ENCODE peak calls at places on chromosomes 6 and 20, in ten cellular contexts. M, P, E, Q, O, U, W, Y, D and S are unnamed samples.

GRCh38 chr6:169340395-169340794 is 86.7 kb upstream of the THBS2 start:
- DNase-seq in M (no peak), P (no peak), E (no peak), Q (no peak), O (no peak), U (no peak), W (no peak), Y (no peak), D (no peak), S (no peak)

GRCh38 chr6:144689503-144690040 is 404.4 kb downstream of the UTRN start:
- DNase-seq in M (no peak), P (no peak), E (no peak), Q (no peak), O (no peak), U (no peak), W (no peak), Y (no peak), D (no peak), S (no peak)

GRCh38 chr6:148711833-148712653 is 34.8 kb upstream of the UST start:
- DNase-seq in M (no peak), P (no peak), E (no peak), Q (no peak), O (no peak), U (no peak), W (peak; percentile 30), Y (no peak), D (no peak), S (no peak)

GRCh38 chr6:131894735-131895424 is 56.3 kb downstream of the CCN2 start:
- DNase-seq in M (no peak), P (no peak), E (no peak), Q (no peak), O (no peak), U (no peak), W (no peak), Y (no peak), D (no peak), S (no peak)

GRCh38 chr6:139965393-139965792 is 590.9 kb upstream of the CITED2 start:
- DNase-seq in M (no peak), P (no peak), E (no peak), Q (no peak), O (no peak), U (peak; percentile 72), W (no peak), Y (no peak), D (no peak), S (no peak)

GRCh38 chr20:60334936-60335335 is 376.7 kb downstream of the CDH26 start:
- DNase-seq in M (no peak), P (no peak), E (no peak), Q (no peak), O (no peak), U (no peak), W (no peak), Y (no peak), D (no peak), S (no peak)

GRCh38 chr6:31736768-31737314 is 511 bp upstream of the CLIC1 start:
- DNase-seq in M (no peak), P (no peak), E (no peak), Q (no peak), O (no peak), U (no peak), W (no peak), Y (no peak), D (no peak), S (no peak)

GRCh38 chr6:149342525-149342924 is 25.0 kb downstream of the TAB2 start:
- DNase-seq in M (no peak), P (no peak), E (no peak), Q (no peak), O (no peak), U (no peak), W (no peak), Y (no peak), D (no peak), S (no peak)

GRCh38 chr6:14766595-14766994 is 479.3 kb upstream of the JARID2 start:
- DNase-seq in M (no peak), P (no peak), E (no peak), Q (no peak), O (no peak), U (no peak), W (no peak), Y (no peak), D (no peak), S (no peak)

GRCh38 chr6:152916035-152916434 is 66.8 kb downstream of the FBXO5 start:
- DNase-seq in M (no peak), P (no peak), E (no peak), Q (no peak), O (no peak), U (no peak), W (no peak), Y (no peak), D (no peak), S (no peak)

GRCh38 chr20:1528811-1529210 is 28.7 kb downstream of the SIRPD start:
- DNase-seq in M (no peak), P (no peak), E (no peak), Q (no peak), O (no peak), U (no peak), W (peak; percentile 16), Y (no peak), D (no peak), S (no peak)
- TF ChIP-seq CTCF in M (no peak), P (no peak), E (no peak), Q (no peak), O (no peak), U (no peak), W (no peak), Y (no peak), D (no peak), S (no peak)

DNA sequence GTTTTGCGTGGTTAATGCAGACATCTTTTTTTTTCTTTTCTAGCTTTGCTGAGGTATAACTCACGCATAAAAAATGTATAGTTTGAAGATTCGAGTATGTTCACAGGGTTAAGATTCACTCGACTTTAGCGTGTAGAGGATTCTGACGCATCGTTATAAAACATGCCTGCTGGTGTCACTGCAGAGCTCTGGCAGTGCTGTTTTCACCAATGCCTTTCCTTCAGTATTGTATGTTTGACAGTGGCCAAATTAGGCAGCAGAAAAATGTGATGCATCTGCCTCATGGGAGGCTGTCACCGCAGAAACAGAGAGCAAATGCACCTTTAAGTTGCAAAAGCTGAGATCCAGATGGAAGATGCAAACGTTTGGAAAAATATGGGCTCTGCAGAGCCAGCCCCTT is 18.0 kb upstream of the SIRPB2 start:
- DNase-seq in M (no peak), P (no peak), E (peak; percentile 6), Q (no peak), O (no peak), U (peak; percentile 24), W (peak; percentile 52), Y (no peak), D (no peak), S (peak; percentile 58)
- TF ChIP-seq CTCF in M (peak; percentile 10), P (no peak), E (peak; percentile 42), Q (peak; percentile 41), O (no peak), U (peak; percentile 44), W (peak; percentile 69), Y (peak; percentile 29), D (peak; percentile 34), S (peak; percentile 32)

DNA sequence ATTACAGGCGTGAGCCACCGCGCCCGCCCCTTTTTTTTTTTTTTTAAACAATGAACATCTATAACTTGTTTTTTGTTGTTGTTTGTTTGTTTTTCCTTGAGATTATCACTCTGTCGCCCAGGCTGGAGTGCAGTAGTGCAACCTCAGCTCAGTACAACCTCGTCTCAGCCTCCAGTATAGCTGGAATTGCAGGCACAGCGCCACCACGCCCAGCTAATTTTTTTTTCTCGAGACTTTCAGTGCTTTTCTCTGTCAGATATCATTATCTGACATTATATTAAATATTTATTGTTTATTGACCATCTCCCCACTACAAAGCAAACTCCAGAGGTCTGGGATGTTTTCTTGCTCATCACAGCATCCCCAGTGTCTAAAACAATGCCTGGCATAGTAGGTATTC is 2.3 kb upstream of the DLK2 start:
- DNase-seq in M (no peak), P (no peak), E (no peak), Q (no peak), O (no peak), U (no peak), W (no peak), Y (no peak), D (no peak), S (no peak)
- TF ChIP-seq CTCF in M (no peak), P (no peak), E (no peak), Q (no peak), O (no peak), U (no peak), W (no peak), Y (no peak), D (no peak), S (no peak)

GRCh38 chr20:768426-768978 is at the start of gene SLC52A3:
- DNase-seq in M (peak; percentile 39), P (peak; percentile 73), E (peak; percentile 36), Q (no peak), O (no peak), U (no peak), W (no peak), Y (peak; percentile 78), D (peak; percentile 33), S (peak; percentile 45)
- TF ChIP-seq CTCF in M (no peak), P (no peak), E (no peak), Q (no peak), O (no peak), U (peak; percentile 15), W (peak; percentile 39), Y (peak; percentile 36), D (peak; percentile 55), S (no peak)

GRCh38 chr20:50431066-50431450 is 79.1 kb upstream of the PTPN1 start:
- DNase-seq in M (no peak), P (no peak), E (no peak), Q (no peak), O (no peak), U (no peak), W (no peak), Y (no peak), D (no peak), S (no peak)
- TF ChIP-seq CTCF in M (no peak), P (no peak), E (no peak), Q (no peak), O (no peak), U (no peak), W (no peak), Y (no peak), D (no peak), S (no peak)

DNA sequence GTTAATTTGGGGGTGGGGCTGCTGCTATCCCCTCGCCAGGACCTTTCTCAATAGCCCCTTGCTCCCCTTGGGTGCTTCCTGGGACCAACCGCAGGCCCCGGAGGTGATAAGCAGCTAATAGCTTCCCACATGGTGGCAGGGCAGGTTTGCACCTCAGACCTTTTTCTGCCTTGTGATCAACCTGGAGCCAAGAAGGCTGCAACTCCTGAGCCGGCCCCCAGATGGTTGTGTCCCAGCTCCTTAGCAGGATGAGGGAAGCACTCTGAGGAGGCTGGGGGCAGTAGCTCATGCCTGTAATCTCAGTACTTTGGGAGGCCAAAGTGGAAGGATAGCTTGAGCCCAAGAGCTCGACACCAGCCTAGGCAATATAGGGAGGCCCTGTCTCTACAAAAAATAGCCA is 85.5 kb downstream of the BMP7 start:
- DNase-seq in M (no peak), P (no peak), E (no peak), Q (no peak), O (no peak), U (no peak), W (no peak), Y (no peak), D (no peak), S (no peak)
- TF ChIP-seq CTCF in M (no peak), P (no peak), E (no peak), Q (no peak), O (no peak), U (no peak), W (no peak), Y (no peak), D (no peak), S (no peak)